ENCODE peak calls at places on chromosome 6, in nine cellular contexts. K is uterus, M is A549, N is tibial artery, B is RWPE1, H is left ventricle myocardium inferior, U is mammary epithelial cell, C is nephron progenitor cell, G is progenitor cell of endocrine pancreas. J is an unnamed sample.

GRCh38 chr6:139983555-139984276 is 609.3 kb upstream of the CITED2 start:
- DNase-seq in B (no peak), U (no peak), M (no peak), C (no peak), N (no peak), K (no peak), G (no peak), H (no peak), J (no peak)

GRCh38 chr6:100171533-100172321 is 177.7 kb upstream of the MCHR2 start:
- DNase-seq in B (no peak), M (no peak), N (no peak), U (peak), H (no peak), K (no peak), C (no peak), G (no peak), J (no peak)

GRCh38 chr6:124463271-124463670 is 499.0 kb upstream of the RNF217 start:
- DNase-seq in B (no peak), M (no peak), K (no peak), G (no peak), N (no peak), C (no peak), H (no peak), U (no peak), J (no peak)

GRCh38 chr6:81465859-81466258 is 286.6 kb downstream of the TENT5A start:
- DNase-seq in H (no peak), C (no peak), B (no peak), M (peak), K (no peak), G (no peak), N (no peak), U (peak), J (no peak)

GRCh38 chr6:163162007-163162873 is 252.3 kb upstream of the QKI start:
- DNase-seq in C (no peak), H (no peak), N (no peak), G (no peak), B (no peak), K (no peak), U (no peak), M (no peak), J (no peak)

GRCh38 chr6:75204222-75204958 is 1.5 kb downstream of the COL12A1 start:
- DNase-seq in G (peak), M (peak), H (peak), C (peak), K (peak), U (peak), B (peak), N (peak), J (no peak)

GRCh38 chr6:87658516-87658915 is 43.5 kb downstream of the AKIRIN2 start:
- DNase-seq in K (peak), H (no peak), G (no peak), B (no peak), U (no peak), N (no peak), C (no peak), M (no peak), J (no peak)

GRCh38 chr6:65937982-65938381 is 231.0 kb upstream of the EYS start:
- DNase-seq in U (no peak), G (no peak), C (no peak), K (no peak), H (no peak), M (peak), N (no peak), B (no peak), J (no peak)

GRCh38 chr6:161369339-161369738 is 95.5 kb upstream of the AGPAT4 start:
- DNase-seq in B (peak), U (peak), H (no peak), M (peak), C (no peak), G (no peak), K (no peak), N (no peak), J (no peak)

GRCh38 chr6:24667378-24667803 is 514 bp downstream of the ACOT13 start:
- DNase-seq in G (no peak), H (no peak), N (no peak), K (no peak), B (no peak), M (peak), U (no peak), C (no peak), J (no peak)

GRCh38 chr6:4860387-4860786 is 84.2 kb downstream of the CDYL start:
- DNase-seq in H (no peak), G (no peak), N (no peak), U (no peak), K (no peak), B (no peak), C (no peak), M (no peak), J (no peak)

GRCh38 chr6:156396068-156396771 is 381.0 kb upstream of the ARID1B start:
- DNase-seq in C (no peak), N (no peak), G (no peak), H (no peak), K (no peak), M (no peak), B (no peak), U (no peak), J (no peak)

GRCh38 chr6:155185544-155185943 is 78.3 kb upstream of the CLDN20 start:
- DNase-seq in N (no peak), U (peak), H (no peak), K (no peak), G (no peak), M (peak), B (peak), C (peak), J (no peak)

GRCh38 chr6:73649783-73650182 is 4.0 kb downstream of the SLC17A5 start:
- DNase-seq in M (no peak), N (no peak), B (no peak), U (no peak), G (no peak), C (no peak), H (no peak), K (no peak), J (no peak)

GRCh38 chr6:146339716-146340115 is 203.9 kb upstream of the RAB32 start:
- DNase-seq in K (no peak), G (no peak), U (no peak), M (peak), B (no peak), H (no peak), N (no peak), C (no peak), J (no peak)

GRCh38 chr6:12648171-12648570 is 68.4 kb upstream of the PHACTR1 start:
- DNase-seq in H (no peak), C (no peak), U (no peak), G (no peak), N (no peak), K (no peak), M (no peak), B (no peak), J (no peak)

GRCh38 chr6:144657691-144658090 is 372.6 kb downstream of the UTRN start:
- DNase-seq in B (peak), U (peak), M (peak), C (no peak), K (no peak), H (no peak), G (no peak), N (no peak), J (no peak)

GRCh38 chr6:163738304-163738703 is 323.8 kb downstream of the QKI start:
- DNase-seq in G (no peak), U (no peak), K (no peak), B (no peak), N (no peak), H (no peak), M (no peak), C (no peak), J (no peak)

GRCh38 chr6:75526502-75527127 is 33.0 kb upstream of the FILIP1 start:
- DNase-seq in B (peak), M (peak), C (peak), K (peak), G (peak), H (no peak), U (peak), N (peak), J (no peak)

GRCh38 chr6:130148181-130148580 is 74.6 kb downstream of the SAMD3 start:
- DNase-seq in G (no peak), M (peak), K (no peak), H (no peak), B (no peak), N (no peak), C (no peak), U (no peak), J (no peak)

DNA sequence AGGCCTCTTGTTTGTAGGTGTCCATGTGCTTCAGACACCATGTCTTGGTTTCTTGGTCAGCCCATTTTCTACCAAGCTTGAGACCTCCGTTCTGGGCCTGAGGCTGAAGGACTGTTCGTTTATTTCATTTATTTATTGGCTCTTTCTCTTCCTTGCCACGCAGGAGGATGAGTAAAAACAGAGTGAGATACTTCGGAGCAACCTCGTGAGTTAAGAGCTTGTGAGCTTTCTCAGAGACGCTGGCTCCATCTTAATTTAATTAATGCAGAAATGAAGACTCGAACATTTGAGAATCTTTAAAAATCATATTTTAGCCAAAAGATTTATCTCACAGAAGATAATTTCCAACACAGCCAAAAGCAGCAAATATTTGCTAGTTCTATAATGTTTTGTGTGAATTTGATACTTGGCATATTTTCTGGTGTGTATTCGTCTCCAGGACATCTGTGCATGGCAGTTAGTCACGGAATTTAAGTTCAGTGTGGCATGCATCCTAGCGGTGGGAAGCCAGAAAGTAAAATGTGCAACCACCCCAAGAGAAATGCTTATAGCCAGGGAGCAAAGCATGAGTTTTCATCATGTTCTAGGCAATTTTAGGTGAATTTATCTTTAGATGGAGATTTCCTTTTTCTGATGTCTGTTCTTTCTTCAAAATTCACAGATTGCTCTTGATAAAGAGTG is 76.0 kb downstream of the THBS2 start:
- DNase-seq in H (no peak), N (no peak), B (no peak), K (no peak), G (no peak), M (no peak), C (no peak), U (no peak), J (no peak)
- TF ChIP-seq CTCF in H (no peak), N (no peak), B (no peak), K (no peak), G (no peak), M (no peak), C (no peak), U (no peak), J (no peak)

GRCh38 chr6:52504778-52505127 is 72.1 kb downstream of the TRAM2 start:
- DNase-seq in U (no peak), H (no peak), B (no peak), K (no peak), M (no peak), G (no peak), C (no peak), N (no peak), J (no peak)

GRCh38 chr6:52505726-52506501 is 70.9 kb downstream of the TRAM2 start:
- DNase-seq in H (no peak), C (no peak), M (no peak), U (no peak), K (no peak), G (no peak), B (no peak), N (no peak), J (no peak)

GRCh38 chr6:52502306-52503029 is 74.4 kb downstream of the TRAM2 start:
- DNase-seq in U (no peak), G (no peak), N (no peak), B (no peak), H (no peak), K (no peak), M (no peak), C (no peak), J (no peak)

GRCh38 chr6:52503853-52504777 is 72.7 kb downstream of the TRAM2 start:
- DNase-seq in C (no peak), G (no peak), N (peak), M (peak), B (peak), U (peak), H (peak), K (peak), J (no peak)

GRCh38 chr6:52503344-52503747 is 73.5 kb downstream of the TRAM2 start:
- DNase-seq in K (no peak), U (no peak), N (no peak), M (peak), H (peak), B (peak), C (peak), G (no peak), J (no peak)
- TF ChIP-seq CTCF in K (no peak), U (no peak), N (peak), M (peak), H (peak), B (no peak), C (no peak), G (no peak), J (no peak)

DNA sequence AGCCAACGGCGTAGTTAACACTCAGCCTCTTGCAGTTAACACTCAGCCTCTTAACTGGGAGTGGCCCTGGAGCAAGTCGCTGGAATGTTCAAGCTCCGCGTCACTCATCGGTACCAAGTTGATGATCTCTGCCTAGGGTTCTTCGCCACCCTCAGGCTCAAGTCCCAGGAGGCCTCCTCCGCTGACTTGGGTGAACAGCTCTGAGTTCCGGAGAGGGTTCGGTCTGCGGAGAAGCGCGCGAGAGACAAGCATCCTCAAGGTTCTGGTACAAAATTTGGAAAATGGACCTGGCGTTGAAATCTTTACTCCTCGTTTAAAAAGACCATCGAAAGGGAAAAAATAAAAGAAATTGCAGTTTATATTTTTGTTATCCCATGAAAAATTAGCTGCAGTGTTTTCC is 876 bp upstream of the DSP start:
- DNase-seq in C (peak), M (peak), U (no peak), G (no peak), N (no peak), B (no peak), K (no peak), H (peak), J (no peak)
- TF ChIP-seq CTCF in C (no peak), M (no peak), U (no peak), G (no peak), N (no peak), B (no peak), K (no peak), H (no peak), J (no peak)

GRCh38 chr6:84197708-84198107 is 29.7 kb downstream of the CEP162 start:
- DNase-seq in M (no peak), G (no peak), H (no peak), K (no peak), U (no peak), B (no peak), C (no peak), N (no peak), J (no peak)
- TF ChIP-seq CTCF in M (no peak), G (peak), H (no peak), K (no peak), U (no peak), B (no peak), C (peak), N (no peak), J (no peak)

GRCh38 chr6:16544521-16544920 is 216.7 kb downstream of the ATXN1 start:
- DNase-seq in N (no peak), M (no peak), G (no peak), B (no peak), U (no peak), K (no peak), H (no peak), C (no peak), J (no peak)
- TF ChIP-seq CTCF in N (no peak), M (no peak), G (no peak), B (no peak), U (no peak), K (no peak), H (no peak), C (no peak), J (no peak)